ENCODE peak calls at places on chromosomes 1 and 21, in four cellular contexts. I is HEK293T, A is HepG2, Z is K562. F is an unnamed sample.
A peak's percentile ranks its signal among the peaks of the same experiment; 100 is the strongest.

GRCh38 chr1:235613617-235614016 is 36.0 kb downstream of the GNG4 start:
- DNase-seq in A (no peak), I (no peak), Z (no peak), F (no peak)

GRCh38 chr1:107782192-107782845 is 182.7 kb downstream of the VAV3 start:
- DNase-seq in Z (peak; percentile 56), A (peak; percentile 43), I (peak; percentile 27), F (no peak)

GRCh38 chr1:44791364-44791801 is 3.4 kb upstream of the BEST4 start:
- DNase-seq in A (no peak), Z (no peak), I (no peak), F (no peak)

GRCh38 chr1:201085902-201086735 is 26.1 kb downstream of the CACNA1S start:
- DNase-seq in Z (peak; percentile 72), A (peak; percentile 36), I (peak; percentile 81), F (peak; percentile 76)

GRCh38 chr1:43536196-43536863 is 5.6 kb downstream of the PTPRF start:
- DNase-seq in A (no peak), Z (no peak), I (no peak), F (no peak)

GRCh38 chr1:7690496-7691182 is 80.5 kb upstream of the VAMP3 start:
- DNase-seq in A (no peak), I (no peak), Z (no peak), F (no peak)

GRCh38 chr1:2821970-2822620 is 20.6 kb upstream of the TTC34 start:
- DNase-seq in Z (peak; percentile 75), I (peak; percentile 75), A (no peak), F (peak; percentile 57)

GRCh38 chr1:10726355-10726754 is 70.1 kb downstream of the CASZ1 start:
- DNase-seq in Z (no peak), A (no peak), I (no peak), F (no peak)

GRCh38 chr1:42335809-42336518 is 929 bp upstream of the FOXJ3 start:
- DNase-seq in A (peak; percentile 60), Z (no peak), I (no peak), F (no peak)

GRCh38 chr1:174408142-174408541 is 39.6 kb upstream of the GPR52 start:
- DNase-seq in A (no peak), I (no peak), Z (no peak), F (no peak)

GRCh38 chr1:25569599-25570458 is 26.4 kb downstream of the LDLRAP1 start:
- DNase-seq in Z (no peak), A (no peak), I (no peak), F (no peak)
- TF ChIP-seq ELF4 in Z (no peak), A (no peak), I (no peak), F (no peak)

GRCh38 chr1:30928171-30928570 is 19.6 kb upstream of the SDC3 start:
- DNase-seq in Z (no peak), A (no peak), I (no peak), F (no peak)

GRCh38 chr1:30930631-30931173 is 22.1 kb upstream of the SDC3 start:
- DNase-seq in I (no peak), Z (no peak), A (no peak), F (no peak)

GRCh38 chr1:30928789-30929134 is 20.2 kb upstream of the SDC3 start:
- DNase-seq in A (no peak), I (no peak), Z (no peak), F (no peak)

GRCh38 chr1:30929944-30930525 is 21.5 kb upstream of the SDC3 start:
- DNase-seq in A (no peak), I (no peak), Z (no peak), F (no peak)

DNA sequence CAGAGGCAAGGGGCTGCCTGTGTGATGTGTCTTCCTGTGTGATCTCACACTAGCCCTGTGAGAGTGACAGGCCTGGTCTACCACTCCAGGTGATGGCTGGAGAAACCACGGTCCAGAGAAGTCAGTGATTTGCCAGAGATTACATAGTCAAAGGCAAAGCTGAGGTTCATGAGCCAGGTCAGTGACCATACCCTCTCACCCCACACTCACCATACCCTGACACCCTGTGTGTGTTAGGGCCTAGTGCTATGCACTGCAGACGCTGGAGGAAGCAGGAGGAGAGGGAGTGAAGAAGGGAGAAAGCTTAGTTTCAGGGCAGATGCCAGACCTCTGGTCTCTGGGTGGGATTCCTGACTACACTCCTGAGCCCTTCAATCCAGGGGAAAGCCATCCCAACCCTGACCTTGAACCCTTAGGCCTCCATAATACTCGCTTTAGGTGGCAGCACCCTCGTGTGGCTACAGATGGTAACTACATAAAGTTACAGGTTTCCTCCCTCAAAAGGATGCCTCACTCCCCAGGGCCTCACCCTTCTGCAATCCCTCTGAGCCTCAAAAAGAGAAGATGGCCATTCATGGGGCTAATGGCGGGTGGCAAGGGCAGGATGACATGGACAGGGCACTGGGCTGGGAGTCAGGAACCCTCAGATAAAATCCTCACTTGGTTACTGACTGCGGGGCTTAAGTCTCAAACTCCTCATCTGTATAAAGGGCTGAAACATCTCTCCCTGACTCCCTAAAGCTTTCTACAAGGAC is 20.8 kb upstream of the SDC3 start:
- DNase-seq in A (peak; percentile 68), Z (peak; percentile 74), I (peak; percentile 85), F (peak; percentile 65)
- TF ChIP-seq ELF4 in A (no peak), Z (no peak), I (no peak), F (no peak)

GRCh38 chr21:25039461-25040380 is 567.6 kb downstream of the MRPL39 start:
- DNase-seq in A (no peak), Z (no peak), I (no peak), F (no peak)
- TF ChIP-seq ELF4 in A (no peak), Z (no peak), I (no peak), F (no peak)

DNA sequence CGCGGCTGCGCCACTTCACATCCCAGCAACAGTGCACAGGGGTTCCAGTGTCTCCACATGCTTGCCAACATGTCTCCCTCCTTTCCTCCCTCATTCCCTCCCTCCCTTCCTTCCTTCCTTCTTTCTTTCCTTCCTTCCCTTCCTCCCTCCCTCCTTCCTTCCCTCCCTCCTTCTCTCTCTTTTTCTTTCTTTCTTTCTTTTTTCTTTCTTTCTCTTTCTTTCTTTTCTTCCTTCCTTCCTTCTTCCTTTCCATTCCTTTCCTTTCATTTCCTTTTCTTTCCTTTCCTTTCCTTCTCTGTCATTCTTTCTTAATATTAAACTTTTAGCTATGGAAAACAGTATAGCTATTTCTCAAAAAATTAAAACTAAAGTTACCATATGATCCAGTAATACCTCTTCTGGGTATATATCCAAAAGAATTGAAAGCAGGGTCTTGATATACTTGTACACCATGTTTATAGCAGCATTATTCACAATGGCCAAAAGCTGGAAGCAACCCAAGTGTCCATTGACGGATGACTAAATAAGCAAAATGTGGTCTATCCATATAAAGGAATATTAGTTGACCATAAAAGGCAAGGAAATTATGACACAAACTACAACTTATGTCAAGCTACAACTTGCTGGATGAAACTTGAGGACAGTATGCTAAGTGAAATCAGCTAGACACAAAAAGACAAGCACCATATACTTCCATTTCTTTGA is 55.0 kb upstream of the TLR5 start:
- DNase-seq in I (no peak), A (no peak), Z (no peak), F (no peak)
- TF ChIP-seq ELF4 in I (no peak), A (no peak), Z (no peak), F (no peak)

DNA sequence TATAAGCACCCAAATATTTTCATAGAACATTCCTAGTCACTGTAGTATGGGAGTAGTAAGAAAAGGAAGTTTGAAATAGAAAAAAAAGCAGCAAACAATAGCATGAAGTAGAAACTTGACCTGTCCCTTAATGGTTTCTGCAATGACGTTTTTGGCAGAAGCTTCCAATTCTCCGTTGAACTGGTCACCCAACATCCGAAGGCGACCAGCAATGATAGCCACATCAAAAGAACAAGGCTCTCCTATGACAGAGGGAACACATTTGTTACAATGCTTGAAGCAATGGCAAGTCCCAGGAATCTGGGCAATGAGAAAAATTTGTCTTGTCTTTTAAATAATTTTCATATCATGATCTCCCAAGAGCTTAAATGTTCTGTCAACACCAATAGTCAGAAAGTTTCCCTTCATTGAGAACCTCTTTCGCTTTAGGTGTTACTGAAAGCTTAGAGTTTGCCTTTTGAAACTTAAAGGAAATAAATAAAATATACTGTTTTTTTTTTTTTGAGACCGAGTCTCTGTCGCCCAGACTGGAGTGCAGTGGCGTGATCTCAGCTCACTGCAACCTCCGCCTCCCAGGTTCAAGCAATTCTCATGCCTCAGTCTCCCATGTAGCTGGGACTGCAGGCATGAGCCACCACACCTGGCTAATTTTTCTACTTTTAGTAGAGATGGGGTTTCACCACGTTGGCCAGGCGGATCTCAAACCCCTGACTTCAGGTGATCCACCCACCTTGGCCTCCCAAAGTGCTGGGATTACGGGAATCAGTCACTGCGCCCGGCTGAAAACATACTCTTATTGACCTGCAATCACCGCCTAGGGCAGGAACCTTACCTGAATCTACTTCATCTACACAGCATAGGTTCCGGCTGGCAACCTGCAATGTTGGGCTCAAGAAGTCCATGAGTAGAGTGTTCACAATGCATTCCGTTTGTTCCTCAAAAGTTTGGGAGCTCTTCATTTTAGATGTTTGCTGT is 677 bp downstream of the BCL2L15 start:
- DNase-seq in A (no peak), Z (no peak), I (no peak), F (no peak)
- TF ChIP-seq ELF4 in A (no peak), Z (no peak), I (no peak), F (no peak)

GRCh38 chr21:45241357-45241756 is 46.3 kb downstream of the POFUT2 start:
- DNase-seq in A (no peak), I (no peak), Z (no peak), F (no peak)
- TF ChIP-seq ELF4 in A (no peak), I (no peak), Z (no peak), F (no peak)

DNA sequence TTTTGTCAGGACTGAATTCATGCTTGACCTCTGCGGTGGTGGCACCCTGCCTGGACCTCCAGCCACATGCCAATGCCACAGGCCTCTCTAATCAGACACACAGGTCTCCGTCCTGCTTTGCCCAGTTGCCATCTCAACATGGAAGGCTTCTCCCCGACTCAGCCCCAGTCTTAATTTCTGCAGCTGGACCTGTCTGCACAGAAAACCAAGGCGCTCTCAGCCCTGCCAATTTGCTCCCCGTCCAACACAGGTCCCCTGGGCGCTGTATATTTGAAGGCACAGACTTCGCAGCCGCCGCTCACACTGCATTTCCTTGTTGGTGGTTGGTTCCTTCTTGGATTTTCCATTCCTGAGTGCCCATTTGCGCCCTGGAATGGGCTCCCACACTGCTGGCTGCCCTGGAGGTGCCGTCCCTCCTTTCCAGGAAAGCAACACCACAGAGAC is 28.0 kb upstream of the PLEKHG5 start:
- DNase-seq in I (no peak), Z (no peak), A (no peak), F (no peak)
- TF ChIP-seq ELF4 in I (no peak), Z (no peak), A (no peak), F (no peak)

GRCh38 chr1:24857528-24858133 is 72.4 kb downstream of the RUNX3 start:
- DNase-seq in A (no peak), I (no peak), Z (no peak), F (no peak)
- TF ChIP-seq ELF4 in A (no peak), I (no peak), Z (no peak), F (no peak)